ENCODE peak calls at places on chromosomes 2 and 18, in ten cellular contexts. R is uterus, N is tibial artery, K is MCF 10A, J is psoas muscle, G is IMR-90, H is left lung, O is nephron progenitor cell, S is WTC11, Z is HFFc6. M is an unnamed sample.

GRCh38 chr2:3040819-3041218 is 336.8 kb downstream of the EIPR1 start:
- DNase-seq in R (no peak), N (no peak), K (no peak), J (no peak), G (no peak), H (no peak), O (no peak), S (no peak), Z (no peak), M (no peak)

GRCh38 chr2:160271166-160272086 is 71.4 kb upstream of the ITGB6 start:
- DNase-seq in R (peak), N (no peak), K (no peak), J (no peak), G (no peak), H (peak), O (no peak), S (no peak), Z (no peak), M (peak)

GRCh38 chr2:159960413-159960812 is 102.0 kb downstream of the PLA2R1 start:
- DNase-seq in R (no peak), N (no peak), K (peak), J (no peak), G (peak), H (no peak), O (no peak), S (no peak), Z (peak), M (peak)

GRCh38 chr2:176891105-176891504 is 321.5 kb upstream of the HNRNPA3 start:
- DNase-seq in R (no peak), N (no peak), K (no peak), J (no peak), G (no peak), H (no peak), O (no peak), S (no peak), Z (no peak), M (no peak)

GRCh38 chr2:56014075-56014730 is 90.6 kb upstream of the EFEMP1 start:
- DNase-seq in R (no peak), N (no peak), K (no peak), J (no peak), G (no peak), H (no peak), O (no peak), S (no peak), Z (no peak), M (peak)

GRCh38 chr2:80887923-80888322 is 583.4 kb upstream of the LRRTM1 start:
- DNase-seq in R (no peak), N (no peak), K (no peak), J (no peak), G (no peak), H (no peak), O (no peak), S (no peak), Z (no peak), M (no peak)

GRCh38 chr2:56364902-56365301 is 181.1 kb downstream of the CCDC85A start:
- DNase-seq in R (no peak), N (no peak), K (no peak), J (no peak), G (no peak), H (no peak), O (no peak), S (no peak), Z (no peak), M (no peak)

GRCh38 chr18:63157293-63158011 is 162.1 kb downstream of the BCL2 start:
- DNase-seq in R (no peak), N (no peak), K (no peak), J (no peak), G (no peak), H (no peak), O (no peak), S (no peak), Z (no peak), M (no peak)

GRCh38 chr2:95007061-95007609 is 18.4 kb upstream of the MAL start:
- DNase-seq in R (no peak), N (no peak), K (no peak), J (no peak), G (no peak), H (no peak), O (no peak), S (no peak), Z (no peak), M (no peak)

GRCh38 chr2:119202610-119203351 is 20.9 kb upstream of the STEAP3 start:
- DNase-seq in R (no peak), N (no peak), K (no peak), J (no peak), G (no peak), H (no peak), O (no peak), S (no peak), Z (no peak), M (no peak)

GRCh38 chr2:195343540-195343939 is 313.5 kb upstream of the SLC39A10 start:
- DNase-seq in R (no peak), N (no peak), K (no peak), J (no peak), G (no peak), H (no peak), O (no peak), S (no peak), Z (no peak), M (no peak)

GRCh38 chr2:38064805-38065501 is 11.0 kb downstream of the CYP1B1 start:
- DNase-seq in R (no peak), N (no peak), K (peak), J (no peak), G (no peak), H (no peak), O (no peak), S (no peak), Z (no peak), M (no peak)

GRCh38 chr2:8627019-8627691 is 54.7 kb upstream of the ID2 start:
- DNase-seq in R (no peak), N (no peak), K (no peak), J (no peak), G (no peak), H (no peak), O (no peak), S (no peak), Z (no peak), M (no peak)

GRCh38 chr2:144331652-144332355 is 188.1 kb downstream of the ZEB2 start:
- DNase-seq in R (peak), N (peak), K (no peak), J (no peak), G (no peak), H (no peak), O (no peak), S (peak), Z (peak), M (no peak)

GRCh38 chr2:202965810-202966454 is 48.7 kb upstream of the NBEAL1 start:
- DNase-seq in R (no peak), N (no peak), K (peak), J (no peak), G (peak), H (no peak), O (no peak), S (no peak), Z (no peak), M (peak)

GRCh38 chr2:232498452-232498851 is 10.8 kb upstream of the ECEL1 start:
- DNase-seq in R (no peak), N (no peak), K (no peak), J (no peak), G (no peak), H (no peak), O (no peak), S (no peak), Z (no peak), M (no peak)

GRCh38 chr2:71610671-71611070 is 157.3 kb downstream of the DYSF start:
- DNase-seq in R (peak), N (peak), K (no peak), J (peak), G (no peak), H (peak), O (no peak), S (peak), Z (no peak), M (no peak)

GRCh38 chr18:54878057-54878661 is 49.9 kb downstream of the RAB27B start:
- DNase-seq in R (no peak), N (no peak), K (no peak), J (no peak), G (no peak), H (no peak), O (no peak), S (no peak), Z (no peak), M (no peak)

GRCh38 chr18:76943542-76944339 is 121.4 kb downstream of the ZNF236 start:
- DNase-seq in R (peak), N (no peak), K (peak), J (peak), G (peak), H (peak), O (no peak), S (no peak), Z (no peak), M (no peak)

GRCh38 chr2:31428001-31428418 is 13.5 kb upstream of the XDH start:
- DNase-seq in R (no peak), N (no peak), K (peak), J (no peak), G (peak), H (no peak), O (no peak), S (peak), Z (peak), M (no peak)

GRCh38 chr2:207467716-207468347 is 61.9 kb upstream of the CREB1 start:
- DNase-seq in R (no peak), N (no peak), K (peak), J (no peak), G (peak), H (no peak), O (no peak), S (no peak), Z (peak), M (no peak)

GRCh38 chr2:58558866-58559265 is 317.7 kb upstream of the FANCL start:
- DNase-seq in R (no peak), N (no peak), K (no peak), J (no peak), G (no peak), H (no peak), O (no peak), S (no peak), Z (no peak), M (no peak)

GRCh38 chr2:181872178-181872577 is 19.4 kb upstream of the ITPRID2 start:
- DNase-seq in R (no peak), N (no peak), K (no peak), J (no peak), G (no peak), H (no peak), O (no peak), S (no peak), Z (no peak), M (no peak)

GRCh38 chr2:157107877-157108276 is 149.6 kb upstream of the GALNT5 start:
- DNase-seq in R (no peak), N (no peak), K (peak), J (no peak), G (peak), H (no peak), O (no peak), S (no peak), Z (no peak), M (peak)

GRCh38 chr2:37550197-37550596 is 121.2 kb downstream of the CDC42EP3 start:
- DNase-seq in R (no peak), N (no peak), K (no peak), J (no peak), G (no peak), H (no peak), O (no peak), S (no peak), Z (no peak), M (no peak)

GRCh38 chr2:44120428-44120827 is 48.2 kb upstream of the PPM1B start:
- DNase-seq in R (no peak), N (no peak), K (peak), J (no peak), G (peak), H (no peak), O (no peak), S (no peak), Z (peak), M (no peak)

GRCh38 chr2:98324181-98324580 is 22.1 kb upstream of the CNGA3 start:
- DNase-seq in R (no peak), N (no peak), K (no peak), J (no peak), G (peak), H (no peak), O (no peak), S (no peak), Z (peak), M (no peak)

GRCh38 chr2:67453365-67453764 is 56.2 kb downstream of the ETAA1 start:
- DNase-seq in R (no peak), N (no peak), K (peak), J (no peak), G (peak), H (no peak), O (no peak), S (no peak), Z (peak), M (no peak)

GRCh38 chr18:24446453-24446852 is 14.0 kb upstream of the HRH4 start:
- DNase-seq in R (no peak), N (no peak), K (no peak), J (no peak), G (no peak), H (no peak), O (no peak), S (no peak), Z (no peak), M (no peak)

GRCh38 chr18:24447961-24448360 is 12.5 kb upstream of the HRH4 start:
- DNase-seq in R (no peak), N (no peak), K (no peak), J (no peak), G (no peak), H (no peak), O (no peak), S (no peak), Z (no peak), M (no peak)

GRCh38 chr18:24443870-24444269 is 16.6 kb upstream of the HRH4 start:
- DNase-seq in R (no peak), N (no peak), K (no peak), J (no peak), G (no peak), H (no peak), O (no peak), S (no peak), Z (no peak), M (no peak)

DNA sequence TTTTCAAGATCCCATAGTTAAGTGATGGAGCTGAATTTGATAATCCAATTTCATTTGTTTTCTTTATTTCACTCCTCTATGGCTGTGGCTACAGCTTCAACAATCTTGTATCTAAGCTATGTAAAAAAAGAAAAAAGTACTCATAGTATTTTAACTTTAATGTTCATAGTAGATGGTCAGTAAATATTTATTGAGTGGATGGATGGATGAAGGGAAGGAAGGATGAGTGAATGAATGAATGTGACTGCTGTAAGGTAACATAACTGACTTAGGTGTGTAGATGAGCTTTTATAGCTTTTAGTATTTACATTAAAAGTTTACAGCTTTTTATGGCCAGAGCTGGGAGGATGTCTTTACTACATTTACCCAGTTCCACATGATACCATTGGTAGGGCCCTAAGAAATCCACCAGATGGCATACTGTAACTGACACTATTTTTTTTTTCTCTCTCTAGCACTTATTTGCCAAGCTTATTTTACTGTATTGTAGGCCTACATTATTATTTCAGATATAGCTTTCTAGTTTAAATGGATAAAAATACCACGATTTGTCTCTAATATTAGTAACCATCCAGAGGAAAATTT is 13.4 kb upstream of the HRH4 start:
- DNase-seq in R (no peak), N (no peak), K (no peak), J (no peak), G (no peak), H (no peak), O (no peak), S (no peak), Z (no peak), M (no peak)
- TF ChIP-seq CTCF in R (no peak), N (no peak), K (no peak), J (no peak), G (peak), H (no peak), O (no peak), S (no peak), Z (peak), M (peak)

DNA sequence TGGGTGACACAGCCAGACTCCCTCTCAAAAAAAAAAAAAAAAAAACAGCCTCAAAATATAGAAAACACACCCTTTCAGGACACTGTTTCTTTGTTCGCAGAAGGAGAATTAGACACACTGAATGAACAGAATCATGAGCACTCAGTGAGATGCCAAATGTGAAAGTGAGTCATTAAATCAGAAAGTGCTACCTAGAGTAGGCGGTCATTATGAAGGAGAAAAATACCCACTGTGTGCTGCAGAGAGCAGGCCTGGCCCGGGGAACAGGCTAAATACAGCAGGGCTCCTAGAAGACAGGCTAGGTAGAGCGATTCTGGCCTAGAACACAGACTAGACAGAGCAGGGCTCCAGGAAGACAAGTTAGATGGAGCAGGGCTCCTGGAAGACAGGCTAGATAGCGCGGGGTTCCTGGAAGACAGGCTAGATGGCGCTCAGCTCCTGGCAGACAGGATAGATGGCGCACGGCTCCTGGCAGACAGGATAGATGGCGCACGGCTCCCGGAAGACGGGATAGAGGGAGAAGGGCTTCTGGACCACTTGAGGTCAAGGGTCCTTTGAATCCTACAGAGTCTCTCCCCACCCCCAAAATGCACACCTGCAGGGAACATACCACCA is 43.3 kb upstream of the SLC66A3 start:
- DNase-seq in R (no peak), N (peak), K (no peak), J (no peak), G (no peak), H (no peak), O (no peak), S (peak), Z (no peak), M (no peak)
- TF ChIP-seq CTCF in R (no peak), N (no peak), K (no peak), J (no peak), G (no peak), H (no peak), O (no peak), S (no peak), Z (no peak), M (no peak)

DNA sequence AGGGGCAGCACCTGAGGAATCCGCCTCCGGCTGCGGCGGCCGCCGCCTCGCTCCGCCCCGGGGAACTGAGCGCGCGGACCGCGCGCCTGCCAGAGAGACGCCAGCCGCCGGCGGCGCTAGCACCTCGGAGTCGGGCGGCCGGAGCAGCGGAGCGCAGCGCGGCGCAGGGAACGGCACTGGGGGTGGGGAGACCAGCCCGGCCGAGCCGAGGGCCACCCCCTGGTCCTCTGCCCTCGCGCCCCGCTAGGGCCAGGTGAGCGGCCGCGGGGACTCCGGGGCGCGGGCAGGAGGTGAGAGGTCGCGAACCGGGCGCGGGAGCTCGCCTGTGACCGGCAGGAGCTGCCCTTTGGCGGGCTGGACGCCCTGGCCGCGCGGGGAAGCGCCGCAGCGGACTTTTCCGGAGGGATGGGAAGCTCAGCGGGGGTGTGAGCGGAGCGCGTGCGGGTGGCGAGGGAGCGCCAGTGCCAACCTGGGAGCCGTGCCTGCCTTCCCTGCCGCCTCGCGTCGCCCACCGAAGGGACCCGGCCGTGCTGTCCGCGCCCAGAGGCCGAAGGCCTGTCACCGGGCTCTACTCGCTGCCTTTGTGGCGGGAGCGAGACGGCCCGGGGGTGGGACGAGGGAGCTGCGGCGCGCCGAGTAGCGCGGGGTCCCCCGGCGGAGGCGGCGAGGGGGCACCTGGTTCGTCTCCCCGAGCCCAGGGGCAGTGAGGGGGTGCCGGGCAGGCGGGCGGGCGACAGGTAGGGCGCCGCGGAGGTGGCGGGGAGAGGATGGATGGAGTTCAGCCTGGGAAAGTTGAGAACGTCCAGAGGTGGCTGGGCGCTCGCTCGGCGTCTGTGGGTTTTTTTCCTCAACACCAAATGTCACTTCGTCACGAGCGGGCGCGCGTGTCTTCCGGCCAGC is at the start of gene GREB1L:
- DNase-seq in R (peak), N (peak), K (peak), J (peak), G (no peak), H (peak), O (peak), S (peak), Z (peak), M (peak)
- TF ChIP-seq CTCF in R (no peak), N (peak), K (peak), J (peak), G (peak), H (no peak), O (no peak), S (no peak), Z (peak), M (no peak)

DNA sequence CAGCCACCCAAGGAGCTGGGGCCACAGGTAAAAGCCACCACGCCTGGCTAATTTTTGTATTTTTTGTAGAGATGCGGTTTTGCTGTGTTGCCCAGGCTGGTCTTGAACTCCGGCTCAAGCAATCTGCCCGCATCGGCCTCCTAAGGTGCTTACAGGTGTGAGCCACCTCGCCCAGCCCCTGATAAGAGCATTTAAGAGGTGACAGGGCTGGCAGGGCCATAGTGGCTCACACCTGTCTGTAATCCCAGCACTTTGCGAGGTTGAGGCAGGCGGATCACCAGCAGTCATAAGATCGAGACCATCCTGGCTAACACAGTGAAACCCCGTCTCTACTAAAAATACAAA is 9.0 kb upstream of the CNNM3 start:
- DNase-seq in R (no peak), N (no peak), K (no peak), J (no peak), G (no peak), H (peak), O (no peak), S (no peak), Z (no peak), M (no peak)
- TF ChIP-seq CTCF in R (no peak), N (no peak), K (no peak), J (no peak), G (no peak), H (no peak), O (no peak), S (no peak), Z (no peak), M (no peak)

DNA sequence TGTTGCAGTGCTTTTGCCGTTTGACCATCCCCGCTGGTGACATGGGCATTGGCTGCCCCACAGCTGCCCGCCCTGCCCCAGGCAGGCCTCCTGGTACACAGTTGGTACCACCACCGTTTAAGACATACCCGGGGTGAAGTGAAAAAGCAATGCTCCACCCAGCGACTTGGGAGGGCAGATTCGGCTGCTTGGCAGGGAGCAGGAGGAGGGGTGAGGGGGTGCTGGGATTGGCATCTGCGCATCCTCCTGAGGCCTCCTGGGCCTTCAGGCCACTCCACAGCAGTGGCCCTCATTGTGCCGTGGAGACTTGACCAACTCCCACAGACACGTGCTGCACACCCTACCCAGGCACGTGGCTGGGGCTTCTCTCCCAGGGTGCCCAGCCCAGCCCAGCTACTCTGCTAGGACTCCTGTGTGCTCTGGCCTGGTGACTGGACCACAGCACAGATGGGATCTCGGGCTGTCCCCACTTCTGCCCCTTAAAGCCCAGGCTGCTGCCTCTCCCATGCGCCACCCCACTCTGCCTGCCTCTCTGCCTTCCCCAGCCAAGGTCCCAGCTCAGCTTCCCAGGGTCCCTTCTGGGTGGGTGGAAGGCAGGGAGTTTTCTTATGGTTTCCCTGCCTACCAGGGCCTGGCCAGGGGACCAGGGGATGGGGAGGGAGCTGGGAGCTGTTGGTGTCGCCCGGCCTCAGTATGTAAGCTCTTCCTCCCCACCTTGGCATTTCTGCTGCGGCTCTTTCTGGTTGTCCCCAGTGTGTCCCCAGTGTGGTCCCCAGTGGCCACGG is 157.0 kb upstream of the HS6ST1 start:
- DNase-seq in R (no peak), N (no peak), K (no peak), J (no peak), G (no peak), H (no peak), O (no peak), S (no peak), Z (no peak), M (no peak)
- TF ChIP-seq CTCF in R (no peak), N (no peak), K (no peak), J (no peak), G (no peak), H (no peak), O (no peak), S (no peak), Z (no peak), M (no peak)